ENCODE peak calls at places on chromosomes 1 and 21, in four cellular contexts. S is T-helper 2 cell, P is Panc1, Z is pancreas. W is an unnamed sample.

GRCh38 chr1:168112673-168113305 is 23.9 kb downstream of the GPR161 start:
- DNase-seq in S (no peak), P (no peak), Z (peak), W (no peak)

GRCh38 chr1:84143796-84144565 is at the start of gene PRKACB:
- DNase-seq in S (no peak), P (peak), Z (no peak), W (no peak)

GRCh38 chr1:69648486-69648885 is 80.8 kb downstream of the LRRC7 start:
- DNase-seq in S (no peak), P (no peak), Z (no peak), W (no peak)

GRCh38 chr1:179813626-179814351 is 63.8 kb downstream of the TOR1AIP2 start:
- DNase-seq in S (no peak), P (no peak), Z (no peak), W (no peak)

GRCh38 chr1:183058835-183059234 is 35.6 kb downstream of the LAMC1 start:
- DNase-seq in S (no peak), P (no peak), Z (no peak), W (no peak)

GRCh38 chr1:85617582-85618237 is 37.1 kb downstream of the CCN1 start:
- DNase-seq in S (no peak), P (no peak), Z (no peak), W (no peak)

GRCh38 chr1:23936481-23937176 is 23.0 kb upstream of the PNRC2 start:
- DNase-seq in S (no peak), P (no peak), Z (no peak), W (no peak)

GRCh38 chr21:42395910-42396625 is at the start of gene TMPRSS3:
- DNase-seq in S (no peak), P (no peak), Z (peak), W (no peak)

GRCh38 chr1:152679454-152679853 is 4.4 kb downstream of the LCE2C start:
- DNase-seq in S (no peak), P (no peak), Z (no peak), W (no peak)

GRCh38 chr1:204988201-204988600 is 54.8 kb upstream of the CNTN2 start:
- DNase-seq in S (no peak), P (no peak), Z (no peak), W (no peak)

GRCh38 chr1:239368436-239369109 is 17.8 kb upstream of the CHRM3 start:
- DNase-seq in S (no peak), P (no peak), Z (no peak), W (no peak)

GRCh38 chr1:221949996-221950395 is 208.1 kb upstream of the DUSP10 start:
- DNase-seq in S (no peak), P (no peak), Z (no peak), W (no peak)

GRCh38 chr1:201267481-201268229 is 15.7 kb upstream of the PKP1 start:
- DNase-seq in S (no peak), P (peak), Z (peak), W (no peak)

GRCh38 chr1:40379785-40380452 is 6.4 kb downstream of the SMAP2 start:
- DNase-seq in S (no peak), P (no peak), Z (no peak), W (no peak)

GRCh38 chr1:172764378-172764777 is 105.5 kb downstream of the FASLG start:
- DNase-seq in S (no peak), P (no peak), Z (no peak), W (peak)

GRCh38 chr1:218925777-218926176 is 247.9 kb upstream of the LYPLAL1 start:
- DNase-seq in S (no peak), P (no peak), Z (no peak), W (no peak)

GRCh38 chr21:27532081-27532480 is 565.2 kb upstream of the ADAMTS5 start:
- DNase-seq in S (no peak), P (no peak), Z (no peak), W (no peak)

GRCh38 chr1:99662581-99663208 is 16.8 kb downstream of the PALMD start:
- DNase-seq in S (no peak), P (no peak), Z (peak), W (no peak)

GRCh38 chr21:39079617-39080016 is 103.6 kb downstream of the PSMG1 start:
- DNase-seq in S (no peak), P (no peak), Z (no peak), W (no peak)

GRCh38 chr1:162682013-162682419 is 49.8 kb downstream of the DDR2 start:
- DNase-seq in S (no peak), P (no peak), Z (no peak), W (no peak)

GRCh38 chr21:15992171-15992570 is 262.4 kb downstream of the USP25 start:
- DNase-seq in S (no peak), P (peak), Z (no peak), W (no peak)

GRCh38 chr1:25695991-25696330 is 79.4 kb downstream of the MAN1C1 start:
- DNase-seq in S (no peak), P (no peak), Z (no peak), W (no peak)